ENCODE peak calls at places on chromosomes 13 and 19, in four cellular contexts. H is GM12878, O is tibial artery, C is tibial nerve. I is an unnamed sample.

GRCh38 chr13:102879793-102880499 is 34.1 kb downstream of the ERCC5 start:
- DNase-seq in H (no peak), O (no peak), C (no peak), I (no peak)

GRCh38 chr19:10797541-10798256 is 38.3 kb downstream of the TMED1 start:
- DNase-seq in H (peak; percentile 74), O (no peak), C (no peak), I (peak; percentile 41)

GRCh38 chr19:38583219-38583984 is 34.4 kb downstream of the MAP4K1 start:
- DNase-seq in H (peak; percentile 78), O (no peak), C (no peak), I (peak; percentile 70)

GRCh38 chr13:31722684-31723083 is 16.6 kb upstream of the RXFP2 start:
- DNase-seq in H (no peak), O (no peak), C (no peak), I (no peak)

GRCh38 chr13:32267836-32268439 is 47.2 kb downstream of the ZAR1L start:
- DNase-seq in H (no peak), O (no peak), C (no peak), I (no peak)

GRCh38 chr13:27076411-27076810 is 95.2 kb downstream of the USP12 start:
- DNase-seq in H (no peak), O (no peak), C (no peak), I (no peak)

GRCh38 chr13:36131931-36132297 is 732 bp upstream of the DCLK1 start:
- DNase-seq in H (no peak), O (peak; percentile 68), C (peak; percentile 56), I (no peak)

GRCh38 chr13:40271931-40272775 is 394.3 kb downstream of the FOXO1 start:
- DNase-seq in H (no peak), O (peak; percentile 91), C (peak; percentile 91), I (no peak)

GRCh38 chr13:26168835-26169234 is 53.3 kb downstream of the RNF6 start:
- DNase-seq in H (no peak), O (no peak), C (no peak), I (no peak)

GRCh38 chr13:72864142-72865035 is 82.5 kb downstream of the PIBF1 start:
- DNase-seq in H (peak; percentile 21), O (no peak), C (no peak), I (peak; percentile 39)

GRCh38 chr13:44906758-44907157 is 82.5 kb downstream of the NUFIP1 start:
- DNase-seq in H (no peak), O (peak; percentile 55), C (no peak), I (no peak)

GRCh38 chr13:25046274-25046984 is 49.5 kb upstream of the PABPC3 start:
- DNase-seq in H (no peak), O (no peak), C (no peak), I (no peak)

GRCh38 chr19:9751449-9751848 is 17.1 kb downstream of the ZNF846 start:
- DNase-seq in H (no peak), O (no peak), C (no peak), I (no peak)

GRCh38 chr13:114022309-114022669 is 48.4 kb upstream of the C13orf46 start:
- DNase-seq in H (no peak), O (no peak), C (no peak), I (no peak)

GRCh38 chr13:23463631-23464030 is 30.1 kb upstream of the SACS start:
- DNase-seq in H (no peak), O (no peak), C (no peak), I (no peak)

GRCh38 chr13:36190771-36191170 is 23.6 kb downstream of the SOHLH2 start:
- DNase-seq in H (no peak), O (no peak), C (no peak), I (no peak)

GRCh38 chr13:44231786-44232516 is 141.7 kb upstream of the SERP2 start:
- DNase-seq in H (no peak), O (peak; percentile 58), C (peak; percentile 52), I (no peak)

GRCh38 chr19:48812094-48812929 is 1.5 kb upstream of the BCAT2 start:
- DNase-seq in H (no peak), O (peak; percentile 92), C (peak; percentile 85), I (no peak)

GRCh38 chr13:39132286-39132685 is 94.0 kb downstream of the NHLRC3 start:
- DNase-seq in H (no peak), O (no peak), C (no peak), I (no peak)

GRCh38 chr19:54415208-54415900 is at the start of gene TTYH1:
- DNase-seq in H (no peak), O (no peak), C (no peak), I (no peak)
- TF ChIP-seq CTCF in H (peak; percentile 8), O (no peak), C (peak; percentile 54), I (peak; percentile 42)

DNA sequence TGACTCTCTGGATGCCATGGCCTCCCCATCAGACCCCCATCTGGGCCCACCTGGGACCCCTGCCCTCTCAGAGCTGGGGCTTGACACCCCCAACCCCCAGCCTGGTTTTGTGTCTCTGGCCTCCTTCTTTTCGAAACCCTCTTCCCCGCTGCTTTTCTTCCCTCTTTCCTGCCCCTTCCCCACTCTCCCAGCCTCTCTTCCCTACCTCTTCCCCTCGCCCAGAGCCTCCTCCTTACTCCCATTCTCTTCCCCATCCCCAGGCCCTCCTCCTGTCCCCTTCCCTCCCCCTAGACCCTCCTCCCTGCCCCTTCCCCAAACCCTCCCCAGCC is 2.1 kb downstream of the TNFSF9 start:
- DNase-seq in H (no peak), O (no peak), C (no peak), I (no peak)
- H3K4me3 ChIP-seq in H (peak overlapping the region; percentile 99), O (no peak overlapping the region), C (no peak overlapping the region), I (peak overlapping the region; percentile 72)

GRCh38 chr13:92175330-92175729 is 776.9 kb downstream of the GPC5 start:
- DNase-seq in H (no peak), O (no peak), C (peak; percentile 15), I (no peak)
- TF ChIP-seq CTCF in H (peak; percentile 28), O (peak; percentile 14), C (no peak), I (no peak)

GRCh38 chr19:893775-894090 is 449 bp downstream of the RNU6-9 start:
- DNase-seq in H (no peak), O (no peak), C (no peak), I (no peak)
- H3K4me3 ChIP-seq in H (no peak overlapping the region), O (peak overlapping the region; percentile 87), C (peak overlapping the region; percentile 90), I (peak overlapping the region; percentile 1)

GRCh38 chr13:81480634-81481033 is 1139.7 kb upstream of the SPRY2 start:
- DNase-seq in H (no peak), O (no peak), C (no peak), I (no peak)
- TF ChIP-seq CTCF in H (no peak), O (no peak), C (no peak), I (no peak)

I was measured in GM12864.